ENCODE peak calls at places on chromosome 15, in ten cellular contexts. R is stomach; Y is endothelial cell; G is WTC11; J is stimulated activated naive CD8-positive, alpha-beta T cell treated with anti-CD3 and anti-CD28 coated beads, Interleukin-15, Interleukin-2, amounts not matched to agents 100 U/mL and 50 U/mL, for 24 hours; V is NCI-H1092; H is CD4-positive, alpha-beta T cell; T is CD8-positive, alpha-beta memory T cell; C is stimulated activated naive CD4-positive, alpha-beta T cell treated with Interleukin-2 at 50 U/mL for 16 hours; N is nephron progenitor cell. F is an unnamed sample.

GRCh38 chr15:25764980-25765735 is 98.0 kb downstream of the ATP10A start:
- DNase-seq in Y (no peak), G (no peak), V (no peak), J (no peak), N (no peak), C (no peak), T (no peak), H (no peak), R (no peak), F (no peak)

GRCh38 chr15:101120961-101121360 is 130.9 kb downstream of the CHSY1 start:
- DNase-seq in H (no peak), Y (no peak), V (no peak), N (no peak), J (no peak), G (no peak), R (no peak), C (no peak), T (no peak), F (no peak)

GRCh38 chr15:28096720-28097431 is 2.2 kb downstream of the OCA2 start:
- DNase-seq in Y (no peak), H (no peak), V (no peak), R (no peak), N (peak; percentile 65), J (no peak), T (no peak), G (peak; percentile 57), C (no peak), F (no peak)

GRCh38 chr15:67840747-67841634 is 1.1 kb upstream of the RNU6-1 start:
- DNase-seq in Y (no peak), V (no peak), J (no peak), T (no peak), R (no peak), G (no peak), N (no peak), C (no peak), H (no peak), F (peak; percentile 50)

GRCh38 chr15:60835000-60835399 is 356.1 kb upstream of the ICE2 start:
- DNase-seq in J (no peak), N (no peak), H (no peak), R (no peak), T (no peak), Y (no peak), V (no peak), G (no peak), C (no peak), F (no peak)

GRCh38 chr15:50116477-50116876 is 2.6 kb downstream of the ATP8B4 start:
- DNase-seq in Y (peak; percentile 36), R (no peak), N (no peak), G (peak; percentile 61), T (no peak), C (no peak), H (no peak), V (no peak), J (peak; percentile 46), F (peak; percentile 31)

GRCh38 chr15:81133782-81134461 is at the start of gene CFAP161:
- DNase-seq in N (peak; percentile 96), H (no peak), J (peak; percentile 63), C (peak; percentile 2), G (peak; percentile 95), R (peak; percentile 75), V (peak; percentile 81), Y (peak; percentile 85), T (no peak), F (peak; percentile 67)

GRCh38 chr15:66069751-66070150 is 183.8 kb downstream of the MEGF11 start:
- DNase-seq in R (no peak), J (no peak), T (no peak), H (no peak), C (no peak), V (no peak), Y (no peak), N (no peak), G (no peak), F (no peak)

GRCh38 chr15:62903437-62903836 is 139.1 kb upstream of the TPM1 start:
- DNase-seq in R (no peak), T (no peak), J (no peak), C (no peak), V (no peak), G (no peak), H (no peak), N (no peak), Y (no peak), F (no peak)

GRCh38 chr15:95085056-95085455 is 853.7 kb downstream of the MCTP2 start:
- DNase-seq in G (no peak), Y (no peak), R (no peak), H (no peak), T (no peak), V (no peak), C (no peak), N (no peak), J (no peak), F (peak; percentile 75)

GRCh38 chr15:52557242-52557641 is 11.6 kb downstream of the ARPP19 start:
- DNase-seq in G (no peak), H (no peak), J (no peak), T (no peak), V (no peak), N (no peak), Y (no peak), C (no peak), R (no peak), F (no peak)